ENCODE peak calls at places on chromosomes 2 and 18, in ten cellular contexts. One of them, this sample, is unnamed.

GRCh38 chr2:201358684-201359083 is 1.5 kb upstream of the FLACC1 start:
- DNase-seq in IMR-90: peak; percentile 92
- DNase-seq in GM13976: no peak
- DNase-seq in tibial artery: no peak
- DNase-seq in activated CD4-positive, CD25-positive, alpha-beta regulatory T cell treated with anti-CD3 and anti-CD28 coated beads, Interleukin-2, amount 50 U/mL, for 16 hours: no peak
- DNase-seq in NCI-H524: no peak
- DNase-seq in NCI-H748 treated with DMSO at 0.1 percent for 48 hours: no peak
- DNase-seq in progenitor cell of endocrine pancreas: no peak
- DNase-seq in fibroblast of the aortic adventitia: no peak
- DNase-seq in stimulated activated CD4-positive, alpha-beta T cell treated with anti-CD3 and anti-CD28 coated beads, Interleukin-1b, Interleukin-23, amount 100 ng/mL, for 24 hours: no peak
- DNase-seq in this sample: peak; percentile 95

GRCh38 chr18:55054591-55054990 is 95.3 kb upstream of the CCDC68 start:
- DNase-seq in IMR-90: no peak
- DNase-seq in GM13976: no peak
- DNase-seq in tibial artery: no peak
- DNase-seq in activated CD4-positive, CD25-positive, alpha-beta regulatory T cell treated with anti-CD3 and anti-CD28 coated beads, Interleukin-2, amount 50 U/mL, for 16 hours: no peak
- DNase-seq in NCI-H524: no peak
- DNase-seq in NCI-H748 treated with DMSO at 0.1 percent for 48 hours: no peak
- DNase-seq in progenitor cell of endocrine pancreas: no peak
- DNase-seq in fibroblast of the aortic adventitia: no peak
- DNase-seq in stimulated activated CD4-positive, alpha-beta T cell treated with anti-CD3 and anti-CD28 coated beads, Interleukin-1b, Interleukin-23, amount 100 ng/mL, for 24 hours: no peak
- DNase-seq in this sample: no peak

GRCh38 chr2:203122317-203122998 is 107.8 kb downstream of the NBEAL1 start:
- DNase-seq in IMR-90: peak; percentile 6
- DNase-seq in GM13976: no peak
- DNase-seq in tibial artery: no peak
- DNase-seq in activated CD4-positive, CD25-positive, alpha-beta regulatory T cell treated with anti-CD3 and anti-CD28 coated beads, Interleukin-2, amount 50 U/mL, for 16 hours: no peak
- DNase-seq in NCI-H524: no peak
- DNase-seq in NCI-H748 treated with DMSO at 0.1 percent for 48 hours: peak; percentile 36
- DNase-seq in progenitor cell of endocrine pancreas: no peak
- DNase-seq in fibroblast of the aortic adventitia: peak; percentile 7
- DNase-seq in stimulated activated CD4-positive, alpha-beta T cell treated with anti-CD3 and anti-CD28 coated beads, Interleukin-1b, Interleukin-23, amount 100 ng/mL, for 24 hours: no peak
- DNase-seq in this sample: no peak

GRCh38 chr2:229815858-229816257 is 101.5 kb upstream of the DNER start:
- DNase-seq in IMR-90: peak; percentile 59
- DNase-seq in GM13976: no peak
- DNase-seq in tibial artery: no peak
- DNase-seq in activated CD4-positive, CD25-positive, alpha-beta regulatory T cell treated with anti-CD3 and anti-CD28 coated beads, Interleukin-2, amount 50 U/mL, for 16 hours: no peak
- DNase-seq in NCI-H524: no peak
- DNase-seq in NCI-H748 treated with DMSO at 0.1 percent for 48 hours: no peak
- DNase-seq in progenitor cell of endocrine pancreas: no peak
- DNase-seq in fibroblast of the aortic adventitia: peak; percentile 31
- DNase-seq in stimulated activated CD4-positive, alpha-beta T cell treated with anti-CD3 and anti-CD28 coated beads, Interleukin-1b, Interleukin-23, amount 100 ng/mL, for 24 hours: no peak
- DNase-seq in this sample: peak; percentile 44

GRCh38 chr2:205914736-205915510 is 171.1 kb downstream of the INO80D start:
- DNase-seq in IMR-90: peak; percentile 5
- DNase-seq in GM13976: no peak
- DNase-seq in tibial artery: no peak
- DNase-seq in activated CD4-positive, CD25-positive, alpha-beta regulatory T cell treated with anti-CD3 and anti-CD28 coated beads, Interleukin-2, amount 50 U/mL, for 16 hours: no peak
- DNase-seq in NCI-H524: no peak
- DNase-seq in NCI-H748 treated with DMSO at 0.1 percent for 48 hours: peak; percentile 67
- DNase-seq in progenitor cell of endocrine pancreas: no peak
- DNase-seq in fibroblast of the aortic adventitia: no peak
- DNase-seq in stimulated activated CD4-positive, alpha-beta T cell treated with anti-CD3 and anti-CD28 coated beads, Interleukin-1b, Interleukin-23, amount 100 ng/mL, for 24 hours: no peak
- DNase-seq in this sample: no peak

GRCh38 chr2:3780477-3781402 is 77.4 kb downstream of the DCDC2C start:
- DNase-seq in IMR-90: peak; percentile 73
- DNase-seq in GM13976: peak; percentile 87
- DNase-seq in tibial artery: no peak
- DNase-seq in activated CD4-positive, CD25-positive, alpha-beta regulatory T cell treated with anti-CD3 and anti-CD28 coated beads, Interleukin-2, amount 50 U/mL, for 16 hours: peak; percentile 4
- DNase-seq in NCI-H524: peak; percentile 17
- DNase-seq in NCI-H748 treated with DMSO at 0.1 percent for 48 hours: peak; percentile 58
- DNase-seq in progenitor cell of endocrine pancreas: peak; percentile 31
- DNase-seq in fibroblast of the aortic adventitia: no peak
- DNase-seq in stimulated activated CD4-positive, alpha-beta T cell treated with anti-CD3 and anti-CD28 coated beads, Interleukin-1b, Interleukin-23, amount 100 ng/mL, for 24 hours: peak; percentile 23
- DNase-seq in this sample: peak; percentile 56

GRCh38 chr2:173058097-173058496 is 17.5 kb upstream of the MAP3K20 start:
- DNase-seq in IMR-90: no peak
- DNase-seq in GM13976: no peak
- DNase-seq in tibial artery: no peak
- DNase-seq in activated CD4-positive, CD25-positive, alpha-beta regulatory T cell treated with anti-CD3 and anti-CD28 coated beads, Interleukin-2, amount 50 U/mL, for 16 hours: no peak
- DNase-seq in NCI-H524: no peak
- DNase-seq in NCI-H748 treated with DMSO at 0.1 percent for 48 hours: no peak
- DNase-seq in progenitor cell of endocrine pancreas: no peak
- DNase-seq in fibroblast of the aortic adventitia: peak; percentile 64
- DNase-seq in stimulated activated CD4-positive, alpha-beta T cell treated with anti-CD3 and anti-CD28 coated beads, Interleukin-1b, Interleukin-23, amount 100 ng/mL, for 24 hours: no peak
- DNase-seq in this sample: peak; percentile 76

GRCh38 chr2:223950448-223951347 is 5.6 kb upstream of the WDFY1 start:
- DNase-seq in IMR-90: no peak
- DNase-seq in GM13976: no peak
- DNase-seq in tibial artery: no peak
- DNase-seq in activated CD4-positive, CD25-positive, alpha-beta regulatory T cell treated with anti-CD3 and anti-CD28 coated beads, Interleukin-2, amount 50 U/mL, for 16 hours: no peak
- DNase-seq in NCI-H524: no peak
- DNase-seq in NCI-H748 treated with DMSO at 0.1 percent for 48 hours: no peak
- DNase-seq in progenitor cell of endocrine pancreas: no peak
- DNase-seq in fibroblast of the aortic adventitia: no peak
- DNase-seq in stimulated activated CD4-positive, alpha-beta T cell treated with anti-CD3 and anti-CD28 coated beads, Interleukin-1b, Interleukin-23, amount 100 ng/mL, for 24 hours: no peak
- DNase-seq in this sample: no peak

GRCh38 chr2:158232476-158232875 is 130.8 kb downstream of the UPP2 start:
- DNase-seq in IMR-90: no peak
- DNase-seq in GM13976: no peak
- DNase-seq in tibial artery: no peak
- DNase-seq in activated CD4-positive, CD25-positive, alpha-beta regulatory T cell treated with anti-CD3 and anti-CD28 coated beads, Interleukin-2, amount 50 U/mL, for 16 hours: no peak
- DNase-seq in NCI-H524: no peak
- DNase-seq in NCI-H748 treated with DMSO at 0.1 percent for 48 hours: no peak
- DNase-seq in progenitor cell of endocrine pancreas: no peak
- DNase-seq in fibroblast of the aortic adventitia: no peak
- DNase-seq in stimulated activated CD4-positive, alpha-beta T cell treated with anti-CD3 and anti-CD28 coated beads, Interleukin-1b, Interleukin-23, amount 100 ng/mL, for 24 hours: no peak
- DNase-seq in this sample: no peak

GRCh38 chr2:205235434-205235833 is 446.9 kb upstream of the NRP2 start:
- DNase-seq in IMR-90: no peak
- DNase-seq in GM13976: no peak
- DNase-seq in tibial artery: no peak
- DNase-seq in activated CD4-positive, CD25-positive, alpha-beta regulatory T cell treated with anti-CD3 and anti-CD28 coated beads, Interleukin-2, amount 50 U/mL, for 16 hours: no peak
- DNase-seq in NCI-H524: no peak
- DNase-seq in NCI-H748 treated with DMSO at 0.1 percent for 48 hours: no peak
- DNase-seq in progenitor cell of endocrine pancreas: no peak
- DNase-seq in fibroblast of the aortic adventitia: no peak
- DNase-seq in stimulated activated CD4-positive, alpha-beta T cell treated with anti-CD3 and anti-CD28 coated beads, Interleukin-1b, Interleukin-23, amount 100 ng/mL, for 24 hours: no peak
- DNase-seq in this sample: no peak

GRCh38 chr2:163592954-163593622 is 142.7 kb downstream of the FIGN start:
- DNase-seq in IMR-90: no peak
- DNase-seq in GM13976: no peak
- DNase-seq in tibial artery: no peak
- DNase-seq in activated CD4-positive, CD25-positive, alpha-beta regulatory T cell treated with anti-CD3 and anti-CD28 coated beads, Interleukin-2, amount 50 U/mL, for 16 hours: no peak
- DNase-seq in NCI-H524: no peak
- DNase-seq in NCI-H748 treated with DMSO at 0.1 percent for 48 hours: no peak
- DNase-seq in progenitor cell of endocrine pancreas: no peak
- DNase-seq in fibroblast of the aortic adventitia: no peak
- DNase-seq in stimulated activated CD4-positive, alpha-beta T cell treated with anti-CD3 and anti-CD28 coated beads, Interleukin-1b, Interleukin-23, amount 100 ng/mL, for 24 hours: no peak
- DNase-seq in this sample: no peak

GRCh38 chr18:49510393-49511115 is 23.5 kb upstream of the C18orf32 start:
- DNase-seq in IMR-90: peak; percentile 40
- DNase-seq in GM13976: peak; percentile 60
- DNase-seq in tibial artery: no peak
- DNase-seq in activated CD4-positive, CD25-positive, alpha-beta regulatory T cell treated with anti-CD3 and anti-CD28 coated beads, Interleukin-2, amount 50 U/mL, for 16 hours: peak; percentile 28
- DNase-seq in NCI-H524: peak; percentile 38
- DNase-seq in NCI-H748 treated with DMSO at 0.1 percent for 48 hours: peak; percentile 66
- DNase-seq in progenitor cell of endocrine pancreas: peak; percentile 36
- DNase-seq in fibroblast of the aortic adventitia: peak; percentile 64
- DNase-seq in stimulated activated CD4-positive, alpha-beta T cell treated with anti-CD3 and anti-CD28 coated beads, Interleukin-1b, Interleukin-23, amount 100 ng/mL, for 24 hours: peak; percentile 25
- DNase-seq in this sample: peak; percentile 53

GRCh38 chr2:9179572-9180201 is 26.9 kb upstream of the ASAP2 start:
- DNase-seq in IMR-90: peak; percentile 90
- DNase-seq in GM13976: no peak
- DNase-seq in tibial artery: peak; percentile 90
- DNase-seq in activated CD4-positive, CD25-positive, alpha-beta regulatory T cell treated with anti-CD3 and anti-CD28 coated beads, Interleukin-2, amount 50 U/mL, for 16 hours: no peak
- DNase-seq in NCI-H524: no peak
- DNase-seq in NCI-H748 treated with DMSO at 0.1 percent for 48 hours: no peak
- DNase-seq in progenitor cell of endocrine pancreas: no peak
- DNase-seq in fibroblast of the aortic adventitia: peak; percentile 99
- DNase-seq in stimulated activated CD4-positive, alpha-beta T cell treated with anti-CD3 and anti-CD28 coated beads, Interleukin-1b, Interleukin-23, amount 100 ng/mL, for 24 hours: no peak
- DNase-seq in this sample: peak; percentile 98

GRCh38 chr18:13337369-13337768 is 118.8 kb downstream of the LDLRAD4 start:
- DNase-seq in IMR-90: no peak
- DNase-seq in GM13976: no peak
- DNase-seq in tibial artery: no peak
- DNase-seq in activated CD4-positive, CD25-positive, alpha-beta regulatory T cell treated with anti-CD3 and anti-CD28 coated beads, Interleukin-2, amount 50 U/mL, for 16 hours: no peak
- DNase-seq in NCI-H524: no peak
- DNase-seq in NCI-H748 treated with DMSO at 0.1 percent for 48 hours: no peak
- DNase-seq in progenitor cell of endocrine pancreas: no peak
- DNase-seq in fibroblast of the aortic adventitia: no peak
- DNase-seq in stimulated activated CD4-positive, alpha-beta T cell treated with anti-CD3 and anti-CD28 coated beads, Interleukin-1b, Interleukin-23, amount 100 ng/mL, for 24 hours: no peak
- DNase-seq in this sample: no peak

GRCh38 chr2:9310827-9311226 is 104.2 kb downstream of the ASAP2 start:
- DNase-seq in IMR-90: no peak
- DNase-seq in GM13976: no peak
- DNase-seq in tibial artery: no peak
- DNase-seq in activated CD4-positive, CD25-positive, alpha-beta regulatory T cell treated with anti-CD3 and anti-CD28 coated beads, Interleukin-2, amount 50 U/mL, for 16 hours: no peak
- DNase-seq in NCI-H524: no peak
- DNase-seq in NCI-H748 treated with DMSO at 0.1 percent for 48 hours: no peak
- DNase-seq in progenitor cell of endocrine pancreas: no peak
- DNase-seq in fibroblast of the aortic adventitia: peak; percentile 60
- DNase-seq in stimulated activated CD4-positive, alpha-beta T cell treated with anti-CD3 and anti-CD28 coated beads, Interleukin-1b, Interleukin-23, amount 100 ng/mL, for 24 hours: no peak
- DNase-seq in this sample: peak; percentile 59

GRCh38 chr18:13284330-13285027 is 65.9 kb downstream of the LDLRAD4 start:
- DNase-seq in IMR-90: no peak
- DNase-seq in GM13976: no peak
- DNase-seq in tibial artery: peak; percentile 77
- DNase-seq in activated CD4-positive, CD25-positive, alpha-beta regulatory T cell treated with anti-CD3 and anti-CD28 coated beads, Interleukin-2, amount 50 U/mL, for 16 hours: no peak
- DNase-seq in NCI-H524: peak; percentile 64
- DNase-seq in NCI-H748 treated with DMSO at 0.1 percent for 48 hours: no peak
- DNase-seq in progenitor cell of endocrine pancreas: no peak
- DNase-seq in fibroblast of the aortic adventitia: no peak
- DNase-seq in stimulated activated CD4-positive, alpha-beta T cell treated with anti-CD3 and anti-CD28 coated beads, Interleukin-1b, Interleukin-23, amount 100 ng/mL, for 24 hours: no peak
- DNase-seq in this sample: no peak

GRCh38 chr2:113175736-113176695 is 2.2 kb downstream of the PSD4 start:
- DNase-seq in IMR-90: no peak
- DNase-seq in GM13976: no peak
- DNase-seq in tibial artery: peak; percentile 37
- DNase-seq in activated CD4-positive, CD25-positive, alpha-beta regulatory T cell treated with anti-CD3 and anti-CD28 coated beads, Interleukin-2, amount 50 U/mL, for 16 hours: no peak
- DNase-seq in NCI-H524: no peak
- DNase-seq in NCI-H748 treated with DMSO at 0.1 percent for 48 hours: no peak
- DNase-seq in progenitor cell of endocrine pancreas: no peak
- DNase-seq in fibroblast of the aortic adventitia: no peak
- DNase-seq in stimulated activated CD4-positive, alpha-beta T cell treated with anti-CD3 and anti-CD28 coated beads, Interleukin-1b, Interleukin-23, amount 100 ng/mL, for 24 hours: no peak
- DNase-seq in this sample: no peak

GRCh38 chr18:48037481-48038271 is 107.2 kb upstream of the SMAD2 start:
- DNase-seq in IMR-90: no peak
- DNase-seq in GM13976: no peak
- DNase-seq in tibial artery: peak; percentile 61
- DNase-seq in activated CD4-positive, CD25-positive, alpha-beta regulatory T cell treated with anti-CD3 and anti-CD28 coated beads, Interleukin-2, amount 50 U/mL, for 16 hours: no peak
- DNase-seq in NCI-H524: peak; percentile 71
- DNase-seq in NCI-H748 treated with DMSO at 0.1 percent for 48 hours: no peak
- DNase-seq in progenitor cell of endocrine pancreas: no peak
- DNase-seq in fibroblast of the aortic adventitia: no peak
- DNase-seq in stimulated activated CD4-positive, alpha-beta T cell treated with anti-CD3 and anti-CD28 coated beads, Interleukin-1b, Interleukin-23, amount 100 ng/mL, for 24 hours: no peak
- DNase-seq in this sample: no peak